ENCODE peak calls at places on chromosomes 4 and X, in four cellular contexts. One of them, this sample, is unnamed.

GRCh38 chr4:78616046-78616498 is 64.5 kb downstream of the ANXA3 start:
- DNase-seq in K562: peak; percentile 66
- DNase-seq in GM12878: no peak
- DNase-seq in HepG2: no peak
- DNase-seq in this sample: no peak

GRCh38 chr4:2626231-2626630 is 89.8 kb downstream of the FAM193A start:
- DNase-seq in K562: no peak
- DNase-seq in GM12878: no peak
- DNase-seq in HepG2: no peak
- DNase-seq in this sample: no peak

GRCh38 chr4:128031756-128032384 is 29.2 kb upstream of the LARP1B start:
- DNase-seq in K562: no peak
- DNase-seq in GM12878: no peak
- DNase-seq in HepG2: peak; percentile 57
- DNase-seq in this sample: no peak

GRCh38 chr4:71338846-71339593 is at the start of gene SLC4A4:
- DNase-seq in K562: peak; percentile 9
- DNase-seq in GM12878: peak; percentile 70
- DNase-seq in HepG2: no peak
- DNase-seq in this sample: no peak

GRCh38 chrX:133608406-133608805 is 193.1 kb upstream of the GPC4 start:
- DNase-seq in K562: no peak
- DNase-seq in GM12878: no peak
- DNase-seq in HepG2: no peak
- DNase-seq in this sample: no peak

GRCh38 chrX:27597506-27597905 is 7.4 kb downstream of the DCAF8L2 start:
- DNase-seq in K562: no peak
- DNase-seq in GM12878: no peak
- DNase-seq in HepG2: no peak
- DNase-seq in this sample: no peak

GRCh38 chr4:3706565-3707422 is 59.4 kb upstream of the ADRA2C start:
- DNase-seq in K562: no peak
- DNase-seq in GM12878: no peak
- DNase-seq in HepG2: no peak
- DNase-seq in this sample: no peak

GRCh38 chr4:152162331-152162697 is 373.6 kb downstream of the FBXW7 start:
- DNase-seq in K562: no peak
- DNase-seq in GM12878: no peak
- DNase-seq in HepG2: no peak
- DNase-seq in this sample: no peak

GRCh38 chr4:7761720-7762119 is 177.9 kb downstream of the AFAP1 start:
- DNase-seq in K562: peak; percentile 52
- DNase-seq in GM12878: no peak
- DNase-seq in HepG2: peak; percentile 49
- DNase-seq in this sample: peak; percentile 87

GRCh38 chr4:82553020-82553419 is 8.8 kb downstream of the TMEM150C start:
- DNase-seq in K562: no peak
- DNase-seq in GM12878: no peak
- DNase-seq in HepG2: no peak
- DNase-seq in this sample: no peak

GRCh38 chr4:177292171-177292570 is 17.5 kb upstream of the NEIL3 start:
- DNase-seq in K562: no peak
- DNase-seq in GM12878: no peak
- DNase-seq in HepG2: no peak
- DNase-seq in this sample: no peak

GRCh38 chr4:56627985-56628384 is 53.1 kb downstream of the HOPX start:
- DNase-seq in K562: no peak
- DNase-seq in GM12878: no peak
- DNase-seq in HepG2: no peak
- DNase-seq in this sample: no peak

GRCh38 chr4:85210353-85210752 is 243.9 kb upstream of the WDFY3 start:
- DNase-seq in K562: no peak
- DNase-seq in GM12878: no peak
- DNase-seq in HepG2: no peak
- DNase-seq in this sample: no peak

GRCh38 chrX:76253432-76253831 is 80.6 kb downstream of the PBDC1 start:
- DNase-seq in K562: peak; percentile 21
- DNase-seq in GM12878: peak; percentile 30
- DNase-seq in HepG2: peak; percentile 45
- DNase-seq in this sample: peak; percentile 54

GRCh38 chr4:20840648-20841190 is 140.5 kb downstream of the PACRGL start:
- DNase-seq in K562: no peak
- DNase-seq in GM12878: no peak
- DNase-seq in HepG2: no peak
- DNase-seq in this sample: no peak

GRCh38 chrX:131477498-131477897 is 66.4 kb upstream of the OR13H1 start:
- DNase-seq in K562: no peak
- DNase-seq in GM12878: no peak
- DNase-seq in HepG2: no peak
- DNase-seq in this sample: no peak

GRCh38 chr4:53682908-53683307 is 91.6 kb upstream of the LNX1 start:
- DNase-seq in K562: no peak
- DNase-seq in GM12878: no peak
- DNase-seq in HepG2: no peak
- DNase-seq in this sample: no peak

GRCh38 chr4:18075823-18076433 is 54.4 kb upstream of the LCORL start:
- DNase-seq in K562: peak; percentile 74
- DNase-seq in GM12878: no peak
- DNase-seq in HepG2: peak; percentile 56
- DNase-seq in this sample: peak; percentile 36

GRCh38 chr4:21451032-21451431 is 497.5 kb downstream of the KCNIP4 start:
- DNase-seq in K562: no peak
- DNase-seq in GM12878: no peak
- DNase-seq in HepG2: no peak
- DNase-seq in this sample: no peak

GRCh38 chr4:184647391-184648101 is 1.7 kb downstream of the CASP3 start:
- DNase-seq in K562: no peak
- DNase-seq in GM12878: no peak
- DNase-seq in HepG2: no peak
- DNase-seq in this sample: no peak

GRCh38 chr4:153647975-153648374 is 36.1 kb upstream of the TLR2 start:
- DNase-seq in K562: no peak
- DNase-seq in GM12878: no peak
- DNase-seq in HepG2: no peak
- DNase-seq in this sample: no peak

GRCh38 chrX:6071755-6072154 is 156.9 kb downstream of the NLGN4X start:
- DNase-seq in K562: no peak
- DNase-seq in GM12878: no peak
- DNase-seq in HepG2: no peak
- DNase-seq in this sample: no peak

DNA sequence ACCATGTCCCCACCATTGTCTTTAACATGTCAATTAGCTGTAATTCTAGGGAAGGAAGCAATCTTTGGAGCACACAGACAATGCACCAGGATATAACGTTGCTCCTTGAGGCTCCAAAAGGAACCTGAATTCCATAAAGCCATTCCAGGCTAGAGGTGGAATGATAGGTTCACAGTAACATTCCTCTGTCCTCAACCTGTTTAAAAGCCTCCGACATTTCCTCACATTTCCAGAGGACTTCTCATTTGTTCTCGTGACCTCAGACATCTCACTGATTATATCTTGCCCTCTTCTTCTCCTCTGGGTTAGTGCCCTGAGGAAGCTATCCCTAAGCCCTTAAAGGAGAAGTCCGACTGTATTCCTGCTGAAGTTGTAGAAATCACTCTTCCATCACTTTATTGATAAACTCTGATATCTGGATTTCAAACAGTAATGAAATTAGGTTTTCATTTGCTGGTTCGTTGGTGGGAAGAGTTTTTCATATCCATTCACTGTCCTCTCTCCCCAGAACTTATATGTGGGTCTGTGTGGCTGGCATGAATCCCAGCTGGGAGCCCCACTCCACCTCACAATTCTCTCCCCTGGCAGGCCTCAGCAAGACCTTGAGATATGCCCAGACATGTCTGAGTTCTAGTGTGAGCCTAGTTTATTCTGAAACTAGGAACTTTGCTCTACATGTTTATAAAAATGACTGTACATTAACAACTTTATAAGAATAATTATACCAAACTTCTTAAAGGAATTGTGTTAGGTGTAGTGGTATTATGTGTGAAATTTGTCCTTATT is 44.3 kb upstream of the PRSS12 start:
- DNase-seq in K562: no peak
- DNase-seq in GM12878: no peak
- DNase-seq in HepG2: no peak
- DNase-seq in this sample: no peak
- TF ChIP-seq BHLHE40 in K562: no peak
- TF ChIP-seq BHLHE40 in GM12878: no peak
- TF ChIP-seq BHLHE40 in HepG2: no peak
- TF ChIP-seq BHLHE40 in this sample: no peak

DNA sequence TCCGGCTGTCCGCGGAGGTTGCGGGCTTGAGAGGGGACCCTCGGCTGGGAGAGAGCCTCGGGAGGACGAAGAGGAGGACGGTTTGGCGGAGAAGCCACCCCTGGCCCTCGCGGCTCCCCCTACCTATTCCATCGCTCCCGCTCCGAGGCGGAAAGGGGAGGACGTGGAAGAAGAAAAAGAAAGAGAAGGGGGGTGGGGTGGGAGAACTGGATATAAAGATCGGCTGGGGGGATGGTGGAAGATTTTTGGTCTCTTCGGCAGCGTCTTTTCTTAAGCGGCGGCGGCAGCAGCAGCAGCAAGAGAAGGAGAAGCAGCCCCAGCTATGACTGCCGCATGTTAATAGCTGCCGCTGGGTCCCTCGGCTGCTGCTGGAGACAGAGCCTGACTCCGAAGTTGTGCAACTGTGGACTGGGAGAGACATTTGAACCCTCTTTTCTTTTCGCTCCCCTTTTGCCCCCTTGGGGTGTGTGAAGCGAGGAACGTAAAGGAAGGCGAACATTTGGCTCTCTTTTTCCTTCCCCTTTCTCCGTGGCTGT is 933 bp downstream of the ADGRL3 start:
- DNase-seq in K562: no peak
- DNase-seq in GM12878: no peak
- DNase-seq in HepG2: no peak
- DNase-seq in this sample: peak; percentile 42
- TF ChIP-seq SP1 in K562: no peak
- TF ChIP-seq SP1 in GM12878: no peak
- TF ChIP-seq SP1 in HepG2: no peak
- TF ChIP-seq SP1 in this sample: no peak

DNA sequence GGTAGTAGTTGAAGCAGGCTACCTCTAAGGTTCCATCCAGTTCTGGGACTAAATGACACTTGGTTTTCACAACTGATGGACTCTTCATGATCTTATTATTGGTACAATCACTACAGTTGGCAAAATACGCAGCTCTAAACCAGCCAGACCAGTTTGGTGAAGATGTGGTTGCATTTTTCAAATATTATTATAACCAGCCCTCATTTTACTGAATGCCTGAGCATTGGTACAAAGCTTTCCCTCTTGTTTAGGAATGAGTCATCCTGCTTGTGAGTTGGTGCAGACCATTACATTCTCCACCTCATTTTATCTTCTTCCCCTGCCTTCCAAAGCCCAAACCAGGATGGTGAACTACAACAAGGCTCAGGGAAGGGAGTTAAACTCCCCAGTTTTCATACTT is 223.1 kb downstream of the KDR start:
- DNase-seq in K562: no peak
- DNase-seq in GM12878: no peak
- DNase-seq in HepG2: no peak
- DNase-seq in this sample: no peak
- TF ChIP-seq BHLHE40 in K562: no peak
- TF ChIP-seq BHLHE40 in GM12878: no peak
- TF ChIP-seq BHLHE40 in HepG2: no peak
- TF ChIP-seq BHLHE40 in this sample: no peak

DNA sequence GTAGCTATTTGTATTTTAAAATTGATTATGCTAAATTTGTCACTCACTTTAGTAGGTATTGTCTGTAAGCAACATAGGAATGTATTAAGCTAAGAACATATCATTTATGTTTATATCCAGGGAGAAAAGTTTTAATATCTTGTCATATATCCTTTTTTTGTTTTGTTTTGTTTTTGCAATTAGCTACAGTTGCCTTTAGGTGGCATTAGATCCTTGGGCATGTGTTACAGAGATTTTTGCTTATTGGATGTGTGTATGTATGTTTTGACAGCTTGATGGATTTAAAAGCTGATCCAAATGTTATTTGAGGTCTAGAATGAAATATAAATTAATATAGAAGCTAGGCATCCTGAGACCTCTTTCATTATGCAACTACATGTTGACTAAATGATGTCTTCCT is 36.1 kb upstream of the OTUD4 start:
- DNase-seq in K562: no peak
- DNase-seq in GM12878: no peak
- DNase-seq in HepG2: no peak
- DNase-seq in this sample: no peak
- TF ChIP-seq SP1 in K562: no peak
- TF ChIP-seq SP1 in GM12878: no peak
- TF ChIP-seq SP1 in HepG2: no peak
- TF ChIP-seq SP1 in this sample: no peak